ENCODE peak calls at places on chromosome 12, in five cellular contexts. D is iPS DF 6.9, T is GM20000, E is PC-3, W is IMR-90. S is an unnamed sample.

GRCh38 chr12:12473223-12473622 is 89.4 kb downstream of the DUSP16 start:
- DNase-seq in D (no peak), T (no peak), E (no peak), W (no peak), S (no peak)

GRCh38 chr12:48281811-48282210 is 68.9 kb downstream of the ZNF641 start:
- DNase-seq in D (no peak), T (no peak), E (peak), W (no peak), S (no peak)

GRCh38 chr12:72144553-72144952 is 127.6 kb upstream of the TRHDE start:
- DNase-seq in D (no peak), T (no peak), E (no peak), W (no peak), S (no peak)

GRCh38 chr12:6437586-6437985 is 7.2 kb upstream of the CD27 start:
- DNase-seq in D (no peak), T (no peak), E (no peak), W (no peak), S (no peak)

GRCh38 chr12:4214912-4215861 is 58.4 kb upstream of the CCND2 start:
- DNase-seq in D (no peak), T (peak), E (no peak), W (no peak), S (no peak)

GRCh38 chr12:46562625-46563228 is 190.2 kb upstream of the SLC38A2 start:
- DNase-seq in D (no peak), T (no peak), E (peak), W (peak), S (peak)

GRCh38 chr12:1848146-1848545 is 27.8 kb downstream of the LRTM2 start:
- DNase-seq in D (no peak), T (no peak), E (no peak), W (no peak), S (no peak)

GRCh38 chr12:85283560-85283959 is 3.5 kb downstream of the ALX1 start:
- DNase-seq in D (no peak), T (no peak), E (no peak), W (no peak), S (peak)

GRCh38 chr12:69027411-69027811 is 94.4 kb upstream of the CPM start:
- DNase-seq in D (no peak), T (no peak), E (peak), W (peak), S (no peak)

GRCh38 chr12:40224439-40225291 is at the start of gene LRRK2:
- DNase-seq in D (no peak), T (peak), E (no peak), W (peak), S (peak)

GRCh38 chr12:124783087-124783486 is 80.6 kb downstream of the SCARB1 start:
- DNase-seq in D (no peak), T (no peak), E (no peak), W (no peak), S (no peak)

GRCh38 chr12:88993655-88994054 is 358.6 kb downstream of the DUSP6 start:
- DNase-seq in D (peak), T (peak), E (peak), W (peak), S (peak)

GRCh38 chr12:29088611-29089219 is 60.4 kb upstream of the FAR2 start:
- DNase-seq in D (no peak), T (no peak), E (peak), W (peak), S (peak)

GRCh38 chr12:57983150-57983857 is 41.9 kb downstream of the ATP23 start:
- DNase-seq in D (peak), T (no peak), E (peak), W (peak), S (peak)

GRCh38 chr12:2624543-2625266 is 170.1 kb upstream of the FKBP4 start:
- DNase-seq in D (peak), T (no peak), E (peak), W (peak), S (peak)

GRCh38 chr12:95205685-95206084 is 11.6 kb downstream of the FGD6 start:
- DNase-seq in D (no peak), T (no peak), E (peak), W (peak), S (peak)

GRCh38 chr12:72230589-72230988 is 41.6 kb upstream of the TRHDE start:
- DNase-seq in D (no peak), T (no peak), E (peak), W (peak), S (no peak)

GRCh38 chr12:30692470-30692869 is 3.2 kb downstream of the IPO8 start:
- DNase-seq in D (no peak), T (no peak), E (peak), W (peak), S (no peak)

GRCh38 chr12:37543131-37543965 is 773.2 kb upstream of the ALG10B start:
- DNase-seq in D (no peak), T (no peak), E (no peak), W (no peak), S (no peak)

GRCh38 chr12:10241781-10242180 is 29.1 kb downstream of the GABARAPL1 start:
- DNase-seq in D (no peak), T (no peak), E (no peak), W (no peak), S (peak)

GRCh38 chr12:99712281-99712680 is 64.7 kb downstream of the GARIN6 start:
- DNase-seq in D (no peak), T (no peak), E (no peak), W (no peak), S (no peak)

GRCh38 chr12:19409376-19409775 is 29.9 kb upstream of the AEBP2 start:
- DNase-seq in D (no peak), T (no peak), E (no peak), W (no peak), S (no peak)

GRCh38 chr12:62328296-62328921 is 68.2 kb downstream of the USP15 start:
- DNase-seq in D (no peak), T (no peak), E (no peak), W (no peak), S (no peak)

GRCh38 chr12:1093166-1093751 is 102.2 kb downstream of the ERC1 start:
- DNase-seq in D (peak), T (peak), E (peak), W (peak), S (peak)

GRCh38 chr12:76318773-76319594 is 29.2 kb downstream of the BBS10 start:
- DNase-seq in D (no peak), T (no peak), E (no peak), W (no peak), S (no peak)

GRCh38 chr12:52236386-52237050 is 3.5 kb downstream of the KRT7 start:
- DNase-seq in D (no peak), T (no peak), E (no peak), W (no peak), S (no peak)

GRCh38 chr12:38269897-38270296 is 46.7 kb upstream of the ALG10B start:
- DNase-seq in D (no peak), T (no peak), E (peak), W (no peak), S (no peak)

GRCh38 chr12:12553208-12553785 is 9.4 kb downstream of the DUSP16 start:
- DNase-seq in D (no peak), T (no peak), E (no peak), W (no peak), S (no peak)

GRCh38 chr12:10354502-10354901 is 35.3 kb downstream of the KLRK1 start:
- DNase-seq in D (no peak), T (no peak), E (peak), W (no peak), S (no peak)

GRCh38 chr12:21416611-21417121 is 20.8 kb upstream of the PYROXD1 start:
- DNase-seq in D (no peak), T (no peak), E (no peak), W (peak), S (no peak)

GRCh38 chr12:104656921-104657320 is 200.2 kb downstream of the CHST11 start:
- DNase-seq in D (no peak), T (no peak), E (no peak), W (peak), S (no peak)

GRCh38 chr12:58323676-58324075 is 382.3 kb downstream of the ATP23 start:
- DNase-seq in D (no peak), T (no peak), E (no peak), W (peak), S (no peak)